ENCODE peak calls at places on chromosomes 2 and 18, in five cellular contexts. D is OCI-LY7, X is neural progenitor cell, T is hepatocyte, P is GM23338. L is an unnamed sample.

GRCh38 chr2:203002054-203002821 is 12.4 kb upstream of the NBEAL1 start:
- DNase-seq in D (no peak), X (no peak), T (peak; percentile 42), P (no peak), L (no peak)

GRCh38 chr2:134919360-134920210 is 963 bp downstream of the CCNT2 start:
- DNase-seq in D (peak; percentile 40), X (no peak), T (no peak), P (no peak), L (peak; percentile 34)

GRCh38 chr2:88698027-88698413 is 6.5 kb downstream of the RPIA start:
- DNase-seq in D (no peak), X (no peak), T (no peak), P (no peak), L (no peak)

GRCh38 chr2:71550801-71551630 is 97.7 kb downstream of the DYSF start:
- DNase-seq in D (no peak), X (no peak), T (no peak), P (no peak), L (no peak)

GRCh38 chr18:70046207-70046606 is 98.5 kb upstream of the CD226 start:
- DNase-seq in D (no peak), X (no peak), T (no peak), P (no peak), L (no peak)

GRCh38 chr2:183474912-183475695 is 350.9 kb downstream of the NUP35 start:
- DNase-seq in D (no peak), X (no peak), T (no peak), P (no peak), L (no peak)

GRCh38 chr2:228063558-228063957 is 117.9 kb downstream of the SPHKAP start:
- DNase-seq in D (no peak), X (no peak), T (no peak), P (no peak), L (no peak)

GRCh38 chr18:79489900-79490592 is 94.3 kb downstream of the NFATC1 start:
- DNase-seq in D (no peak), X (no peak), T (no peak), P (no peak), L (no peak)

GRCh38 chr2:239722760-239723448 is 302.2 kb downstream of the NDUFA10 start:
- DNase-seq in D (no peak), X (no peak), T (no peak), P (no peak), L (no peak)

GRCh38 chr2:117918608-117919007 is 95.3 kb downstream of the CCDC93 start:
- DNase-seq in D (peak; percentile 97), X (no peak), T (no peak), P (no peak), L (peak; percentile 99)

GRCh38 chr2:127256866-127257265 is 36.8 kb upstream of the CYP27C1 start:
- DNase-seq in D (no peak), X (no peak), T (no peak), P (no peak), L (no peak)

GRCh38 chr2:71070294-71071025 is 2.0 kb downstream of the NAGK start:
- DNase-seq in D (peak; percentile 71), X (peak; percentile 43), T (peak; percentile 47), P (peak; percentile 73), L (no peak)

GRCh38 chr2:113084249-113085000 is 16.7 kb downstream of the IL1F10 start:
- DNase-seq in D (peak; percentile 2), X (no peak), T (no peak), P (no peak), L (peak; percentile 31)

GRCh38 chr2:179991344-179991743 is 15.8 kb downstream of the CWC22 start:
- DNase-seq in D (peak; percentile 24), X (peak; percentile 21), T (no peak), P (peak; percentile 65), L (no peak)

GRCh38 chr18:47118986-47119385 is 31.3 kb downstream of the HDHD2 start:
- DNase-seq in D (no peak), X (no peak), T (no peak), P (no peak), L (no peak)

GRCh38 chr2:221518201-221518936 is 53.7 kb downstream of the EPHA4 start:
- DNase-seq in D (no peak), X (no peak), T (no peak), P (no peak), L (peak; percentile 10)

GRCh38 chr2:120203341-120204021 is 19.7 kb downstream of the TMEM185B start:
- DNase-seq in D (no peak), X (no peak), T (no peak), P (no peak), L (no peak)

GRCh38 chr2:202193881-202194353 is 44.5 kb downstream of the SUMO1 start:
- DNase-seq in D (no peak), X (no peak), T (no peak), P (peak; percentile 44), L (no peak)

GRCh38 chr2:45922577-45922988 is 271.1 kb downstream of the PRKCE start:
- DNase-seq in D (no peak), X (peak; percentile 64), T (peak; percentile 80), P (no peak), L (no peak)

GRCh38 chr2:61770746-61771145 is 83.1 kb downstream of the FAM161A start:
- DNase-seq in D (no peak), X (no peak), T (no peak), P (no peak), L (no peak)

GRCh38 chr2:61770298-61770697 is 83.6 kb downstream of the FAM161A start:
- DNase-seq in D (no peak), X (no peak), T (no peak), P (no peak), L (no peak)

GRCh38 chr2:61771904-61772845 is 81.7 kb downstream of the FAM161A start:
- DNase-seq in D (no peak), X (no peak), T (no peak), P (no peak), L (no peak)

GRCh38 chr2:61764035-61764800 is 89.6 kb downstream of the FAM161A start:
- DNase-seq in D (peak; percentile 97), X (peak; percentile 96), T (peak; percentile 99), P (peak; percentile 99), L (peak; percentile 98)

GRCh38 chr2:61769093-61769675 is 84.7 kb downstream of the FAM161A start:
- DNase-seq in D (no peak), X (no peak), T (no peak), P (no peak), L (no peak)
- H2AFZ ChIP-seq in D (no peak overlapping the region), X (no peak overlapping the region), T (no peak overlapping the region), P (no peak overlapping the region), L (no peak overlapping the region)

DNA sequence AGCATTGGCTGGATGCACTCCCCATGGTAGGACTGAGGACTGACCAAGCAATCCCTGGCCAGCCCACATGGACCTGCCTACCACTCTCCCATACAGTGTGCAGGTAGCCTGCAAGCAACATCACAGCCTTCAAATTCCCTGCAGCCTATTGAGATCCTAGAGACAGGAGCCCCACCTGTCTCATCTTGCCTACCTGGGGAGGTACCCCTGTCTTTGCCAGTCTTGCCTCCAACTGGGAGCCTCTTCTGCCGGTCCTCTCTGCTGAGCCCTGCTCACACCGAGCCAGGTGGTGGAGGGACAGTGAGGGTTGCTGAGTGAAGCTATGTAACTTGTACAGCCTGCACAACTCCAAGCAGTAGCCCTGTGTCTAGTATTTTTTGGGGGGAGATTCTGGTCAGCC is 29.9 kb downstream of the TTC32 start:
- DNase-seq in D (no peak), X (no peak), T (no peak), P (no peak), L (no peak)
- TF ChIP-seq EZH2phosphoT487 in D (no peak), X (no peak), T (no peak), P (no peak), L (no peak)

DNA sequence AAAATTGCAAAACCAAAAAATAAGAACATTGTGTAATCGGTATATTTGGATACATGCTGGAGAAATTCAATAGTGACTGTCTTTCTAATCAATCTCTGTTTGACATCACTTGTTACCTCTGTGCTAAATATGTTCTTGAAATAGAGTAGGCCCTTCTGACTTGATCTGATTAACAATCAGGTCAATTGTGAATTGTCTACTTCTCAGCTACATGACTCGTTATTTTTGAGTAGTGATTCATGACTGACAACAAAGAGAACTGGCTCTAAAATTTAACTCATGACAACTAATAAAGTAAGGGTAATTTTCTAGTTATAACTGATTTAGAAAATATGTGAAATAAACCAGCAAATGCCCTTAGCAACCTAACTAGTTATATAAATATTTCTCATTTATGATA is 312.1 kb downstream of the TMX3 start:
- DNase-seq in D (no peak), X (no peak), T (no peak), P (no peak), L (no peak)
- H2AFZ ChIP-seq in D (no peak overlapping the region), X (no peak overlapping the region), T (no peak overlapping the region), P (no peak overlapping the region), L (no peak overlapping the region)

GRCh38 chr2:222998459-222998858 is 53.5 kb upstream of the KCNE4 start:
- DNase-seq in D (no peak), X (no peak), T (no peak), P (no peak), L (no peak)

GRCh38 chr2:222989431-222989830 is 62.6 kb upstream of the KCNE4 start:
- DNase-seq in D (no peak), X (no peak), T (no peak), P (no peak), L (no peak)

DNA sequence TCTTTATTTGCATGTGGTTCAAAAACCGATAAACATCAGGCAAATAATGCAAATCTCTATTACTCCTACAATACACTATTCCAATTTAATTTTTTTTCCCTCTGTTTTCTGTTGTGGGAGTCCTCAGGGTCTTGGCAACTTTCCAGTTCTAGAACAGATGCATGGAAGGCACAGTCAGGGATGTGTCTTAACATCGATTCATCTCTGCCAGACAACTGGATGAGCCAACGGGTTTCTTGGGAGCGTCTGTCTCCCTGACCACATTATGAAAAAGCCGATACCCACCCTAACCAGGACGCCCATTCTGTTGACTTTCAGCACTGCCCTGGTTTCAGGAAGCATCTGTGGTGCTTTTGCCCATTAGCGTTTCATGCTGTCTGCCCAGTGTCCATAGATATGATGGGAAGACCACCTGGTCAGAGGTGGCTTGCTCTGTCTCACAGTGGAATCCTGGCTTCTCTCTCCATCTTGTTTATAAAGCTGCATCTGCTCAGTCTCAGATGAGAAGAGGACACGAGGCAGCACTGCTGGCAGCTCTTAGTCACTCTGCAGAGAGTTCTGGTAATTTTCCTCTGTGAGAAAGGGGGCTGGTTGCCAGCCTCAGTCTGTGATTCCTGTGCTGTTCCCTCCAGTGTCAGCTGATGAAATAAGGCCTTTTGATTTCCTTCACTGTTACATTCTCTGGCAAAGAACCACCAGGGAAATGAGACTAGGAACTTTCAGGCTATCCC is 57.9 kb upstream of the KCNE4 start:
- DNase-seq in D (no peak), X (no peak), T (peak; percentile 80), P (no peak), L (no peak)
- TF ChIP-seq EZH2phosphoT487 in D (no peak), X (no peak), T (no peak), P (no peak), L (no peak)